ENCODE peak calls at places on chromosomes 11 and 22, in nine cellular contexts. V is tibial nerve; I is esophagus muscularis mucosa; T is K562; S is transverse colon; M is aorta; Z is fibroblast of lung; F is CD8-positive, alpha-beta memory T cell; K is lung. R is an unnamed sample.
A peak's percentile ranks its signal among the peaks of the same experiment; 100 is the strongest.

GRCh38 chr11:66112041-66112491 is 42.0 kb downstream of the PACS1 start:
- DNase-seq in F (no peak), T (no peak), I (no peak), Z (peak; percentile 23), M (no peak), K (no peak), V (no peak), S (no peak), R (no peak)

GRCh38 chr22:17087176-17088131 is 2.7 kb downstream of the IL17RA start:
- DNase-seq in S (no peak), Z (peak; percentile 77), T (no peak), V (no peak), M (peak; percentile 28), K (no peak), I (no peak), F (peak; percentile 75), R (no peak)

GRCh38 chr22:37549704-37550059 is 10.6 kb upstream of the CDC42EP1 start:
- DNase-seq in M (peak; percentile 91), S (no peak), K (no peak), Z (peak; percentile 74), T (no peak), F (no peak), V (no peak), I (no peak), R (peak; percentile 88)

GRCh38 chr11:116851631-116852030 is 14.2 kb upstream of the APOA1 start:
- DNase-seq in I (no peak), T (no peak), K (no peak), F (peak; percentile 80), Z (peak; percentile 26), M (peak; percentile 63), S (peak; percentile 34), V (no peak), R (no peak)

GRCh38 chr11:61369372-61370348 is 7.5 kb downstream of the TMEM138 start:
- DNase-seq in I (no peak), K (peak; percentile 45), Z (peak; percentile 96), F (no peak), V (peak; percentile 57), T (no peak), S (no peak), M (no peak), R (no peak)

GRCh38 chr22:31082606-31083376 is 1.7 kb downstream of the SMTN start:
- DNase-seq in I (no peak), V (peak; percentile 61), F (peak; percentile 58), M (peak; percentile 93), T (peak; percentile 70), Z (peak; percentile 48), S (peak; percentile 89), K (peak; percentile 61), R (no peak)

GRCh38 chr22:38072322-38073149 is 11.4 kb downstream of the SLC16A8 start:
- DNase-seq in I (no peak), F (no peak), K (no peak), M (peak; percentile 64), V (no peak), Z (no peak), S (no peak), T (no peak), R (no peak)

GRCh38 chr11:78957481-78958245 is 383.0 kb upstream of the NARS2 start:
- DNase-seq in T (no peak), Z (peak; percentile 44), S (no peak), M (no peak), I (no peak), F (no peak), K (no peak), V (no peak), R (no peak)

DNA sequence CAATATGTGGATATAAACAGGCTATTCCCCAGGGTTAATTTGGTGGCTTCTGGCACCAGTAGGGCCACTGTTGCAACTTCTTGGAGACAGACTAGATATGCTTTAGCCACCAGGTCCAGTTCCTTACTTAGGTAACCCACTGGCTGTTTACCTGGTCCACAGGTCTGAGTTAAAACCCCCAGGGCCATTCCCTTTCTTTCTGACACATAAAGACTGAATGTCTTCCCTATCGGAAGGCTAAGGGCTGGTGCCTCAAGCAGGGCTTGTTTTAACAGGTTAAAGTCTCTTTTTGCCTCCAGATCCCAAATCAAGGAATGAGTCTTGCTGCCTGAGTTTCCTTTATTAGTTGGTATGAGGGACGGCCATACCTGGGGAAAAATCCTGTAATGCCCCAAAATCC is 1052.7 kb upstream of the CNTN5 start:
- DNase-seq in I (no peak), S (no peak), T (no peak), Z (no peak), M (no peak), V (no peak), F (no peak), K (no peak), R (no peak)
- H3K27ac ChIP-seq in I (no peak overlapping the region), S (no peak overlapping the region), T (no peak overlapping the region), Z (no peak overlapping the region), M (no peak overlapping the region), V (no peak overlapping the region), F (no peak overlapping the region), K (no peak overlapping the region), R (no peak overlapping the region)

GRCh38 chr22:28601915-28602314 is 77.7 kb downstream of the TTC28 start:
- DNase-seq in F (no peak), S (no peak), K (no peak), I (no peak), T (no peak), M (no peak), V (no peak), Z (no peak), R (no peak)

GRCh38 chr22:28599693-28600092 is 79.9 kb downstream of the TTC28 start:
- DNase-seq in S (no peak), V (no peak), Z (no peak), T (no peak), K (no peak), F (no peak), M (no peak), I (no peak), R (no peak)

GRCh38 chr22:28597665-28598064 is 82.0 kb downstream of the TTC28 start:
- DNase-seq in Z (no peak), S (no peak), M (no peak), K (no peak), V (no peak), T (no peak), I (no peak), F (no peak), R (no peak)

GRCh38 chr22:28604961-28605360 is 74.7 kb downstream of the TTC28 start:
- DNase-seq in M (no peak), T (no peak), V (no peak), S (no peak), F (no peak), K (no peak), Z (peak; percentile 11), I (no peak), R (no peak)

DNA sequence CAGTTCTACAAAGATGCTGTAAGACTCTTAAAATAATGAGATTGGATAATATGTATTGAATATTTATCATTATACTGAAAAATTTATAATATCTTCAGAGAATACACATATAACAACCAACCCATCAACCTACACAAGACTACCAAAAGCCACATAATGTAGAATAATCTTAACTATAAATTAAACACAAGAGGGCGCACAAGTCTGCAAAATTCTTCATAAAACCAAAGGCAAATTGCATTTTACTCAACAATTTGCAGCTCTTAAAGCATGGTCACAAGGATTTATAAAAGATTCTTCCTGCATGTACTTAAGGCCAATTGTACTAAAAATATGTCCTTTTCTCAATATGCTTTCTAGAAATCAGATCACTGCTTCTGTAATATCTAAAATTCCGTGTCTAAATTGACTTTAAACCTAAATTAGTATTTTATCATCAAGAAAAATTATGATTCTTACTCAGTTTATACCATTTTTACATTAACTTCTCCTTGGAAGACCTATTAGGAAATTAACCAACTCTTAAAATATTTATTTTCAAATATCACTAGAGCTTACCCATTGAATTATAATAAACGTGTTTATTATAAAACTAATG is 79.0 kb downstream of the TTC28 start:
- DNase-seq in T (peak; percentile 17), S (no peak), Z (peak; percentile 43), F (no peak), V (no peak), M (no peak), K (no peak), I (no peak), R (no peak)
- H3K27ac ChIP-seq in T (no peak overlapping the region), S (no peak overlapping the region), Z (no peak overlapping the region), F (no peak overlapping the region), V (no peak overlapping the region), M (no peak overlapping the region), K (no peak overlapping the region), I (no peak overlapping the region), R (no peak overlapping the region)

GRCh38 chr11:63492441-63492840 is 1.5 kb upstream of the PLAAT5 start:
- DNase-seq in V (no peak), K (no peak), I (no peak), S (no peak), Z (no peak), M (no peak), F (no peak), T (no peak), R (no peak)

GRCh38 chr11:63490551-63491239 is at the start of gene PLAAT5:
- DNase-seq in T (no peak), F (no peak), I (no peak), M (peak; percentile 86), K (no peak), Z (peak; percentile 37), S (peak; percentile 16), V (no peak), R (no peak)

GRCh38 chr11:63489879-63490278 is 1.1 kb downstream of the PLAAT5 start:
- DNase-seq in F (no peak), K (no peak), V (no peak), S (no peak), T (no peak), I (no peak), M (no peak), Z (peak; percentile 85), R (no peak)

GRCh38 chr11:63491614-63492372 is 826 bp upstream of the PLAAT5 start:
- DNase-seq in M (no peak), S (no peak), V (no peak), T (no peak), Z (peak; percentile 84), K (no peak), I (no peak), F (no peak), R (no peak)

GRCh38 chr11:63491240-63491587 is 247 bp upstream of the PLAAT5 start:
- DNase-seq in M (no peak), S (no peak), F (no peak), T (no peak), V (no peak), Z (no peak), K (no peak), I (no peak), R (no peak)
- H3K27ac ChIP-seq in M (no peak overlapping the region), S (peak overlapping the region; percentile 72), F (no peak overlapping the region), T (no peak overlapping the region), V (peak overlapping the region; percentile 89), Z (no peak overlapping the region), K (no peak overlapping the region), I (peak overlapping the region; percentile 86), R (peak overlapping the region; percentile 82)

DNA sequence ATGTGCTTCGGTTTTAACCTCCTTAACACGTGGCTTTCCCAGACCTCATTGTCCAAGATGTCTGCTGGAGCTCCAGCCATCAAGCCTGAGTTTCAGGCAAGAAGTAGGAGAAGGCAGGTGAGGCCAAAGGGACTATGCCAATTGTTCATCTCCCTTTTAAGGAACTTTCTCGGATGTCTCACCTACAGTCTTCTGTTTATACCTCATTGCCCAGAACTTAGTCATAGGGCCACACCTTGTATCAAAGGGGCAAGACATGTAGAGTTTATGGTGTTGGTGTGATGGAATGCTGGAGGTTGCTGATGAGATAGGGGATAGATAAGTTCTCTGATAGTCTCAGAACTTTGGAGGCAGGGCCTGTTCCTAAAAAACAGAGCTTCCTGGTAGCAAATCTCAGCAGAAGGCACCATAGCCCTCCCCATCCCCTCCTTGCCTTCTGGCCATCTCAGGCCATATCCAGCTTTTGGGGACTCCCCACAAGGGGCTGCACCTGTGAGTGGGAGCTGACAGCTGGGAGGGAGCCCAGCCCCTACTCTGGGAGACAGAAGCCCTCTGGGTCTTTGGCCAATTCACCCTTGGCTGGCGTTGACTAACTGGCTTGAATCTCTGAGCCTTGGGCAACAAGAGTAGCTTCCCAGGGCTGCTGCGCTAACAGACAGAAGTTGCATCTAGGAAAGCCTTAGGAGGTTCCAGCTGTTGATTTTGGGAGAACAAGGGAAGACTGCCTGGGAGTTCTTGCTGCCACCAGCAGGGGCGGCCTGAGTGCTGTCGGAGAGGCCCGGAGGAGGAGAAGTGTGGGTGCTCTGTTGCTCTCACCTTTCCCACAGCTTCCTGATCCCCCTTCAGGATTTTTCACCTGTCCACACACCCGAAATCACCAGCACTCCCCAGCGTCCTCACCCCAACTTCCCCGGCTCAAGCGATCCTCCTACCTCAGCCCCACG is 149.8 kb upstream of the THY1 start:
- DNase-seq in K (no peak), F (no peak), M (no peak), S (no peak), V (no peak), T (no peak), Z (no peak), I (no peak), R (no peak)
- H3K27ac ChIP-seq in K (no peak overlapping the region), F (no peak overlapping the region), M (no peak overlapping the region), S (no peak overlapping the region), V (no peak overlapping the region), T (no peak overlapping the region), Z (no peak overlapping the region), I (no peak overlapping the region), R (no peak overlapping the region)